ENCODE peak calls at places on chromosome 12, in ten cellular contexts. F, T, W, Y, P, V, D, U, X and S are unnamed samples.

GRCh38 chr12:16369156-16369555 is 21.7 kb downstream of the MGST1 start:
- DNase-seq in P (no peak), U (no peak), V (no peak), T (no peak), X (no peak), D (no peak), W (no peak), Y (no peak), F (no peak), S (no peak)

GRCh38 chr12:8904665-8905064 is 9.6 kb upstream of the PHC1 start:
- DNase-seq in F (no peak), X (no peak), D (no peak), Y (no peak), V (no peak), P (no peak), W (no peak), U (no peak), T (no peak), S (no peak)

GRCh38 chr12:62078020-62078419 is 182.2 kb upstream of the USP15 start:
- DNase-seq in W (no peak), X (no peak), U (no peak), F (no peak), D (no peak), T (no peak), Y (no peak), P (no peak), V (no peak), S (no peak)

GRCh38 chr12:56189918-56190694 is 823 bp upstream of the SMARCC2 start:
- DNase-seq in X (peak), D (peak), F (peak), V (peak), Y (peak), U (peak), W (peak), T (peak), P (peak), S (peak)

GRCh38 chr12:15276088-15276698 is 46.1 kb upstream of the PTPRO start:
- DNase-seq in V (no peak), D (no peak), F (no peak), X (no peak), P (peak), T (peak), U (no peak), W (no peak), Y (peak), S (no peak)

GRCh38 chr12:29301114-29301513 is 79.9 kb downstream of the ERGIC2 start:
- DNase-seq in U (no peak), D (no peak), X (no peak), P (no peak), T (no peak), Y (no peak), W (no peak), V (no peak), F (no peak), S (no peak)

GRCh38 chr12:103855036-103855712 is 14.1 kb upstream of the NT5DC3 start:
- DNase-seq in D (no peak), V (no peak), X (no peak), U (no peak), Y (no peak), F (no peak), P (no peak), T (no peak), W (no peak), S (no peak)

GRCh38 chr12:57772429-57773322 is at the start of gene EEF1AKMT3:
- DNase-seq in D (peak), Y (peak), W (no peak), F (no peak), X (no peak), V (no peak), T (no peak), U (no peak), P (peak), S (peak)

GRCh38 chr12:2813573-2814185 is 1.2 kb downstream of the ITFG2 start:
- DNase-seq in T (no peak), Y (peak), F (no peak), X (peak), V (no peak), P (peak), D (no peak), W (no peak), U (no peak), S (peak)

GRCh38 chr12:14289596-14289995 is 75.9 kb upstream of the ATF7IP start:
- DNase-seq in U (no peak), T (no peak), W (no peak), F (no peak), V (no peak), D (no peak), P (no peak), X (no peak), Y (no peak), S (no peak)

GRCh38 chr12:121144416-121144914 is 11.8 kb downstream of the P2RX7 start:
- DNase-seq in F (no peak), Y (peak), T (no peak), U (no peak), D (no peak), V (no peak), P (no peak), W (no peak), X (no peak), S (no peak)

GRCh38 chr12:31618228-31619025 is 27.5 kb upstream of the DENND5B start:
- DNase-seq in P (no peak), D (no peak), T (no peak), Y (no peak), U (no peak), V (no peak), W (no peak), X (no peak), F (no peak), S (no peak)

GRCh38 chr12:23921099-23921846 is 28.2 kb downstream of the SOX5 start:
- DNase-seq in W (no peak), X (no peak), F (no peak), V (no peak), U (no peak), D (no peak), P (no peak), Y (no peak), T (no peak), S (no peak)

GRCh38 chr12:65998031-65998430 is 132.5 kb downstream of the LLPH start:
- DNase-seq in D (no peak), V (no peak), P (no peak), X (no peak), Y (no peak), T (no peak), F (no peak), W (no peak), U (no peak), S (no peak)

GRCh38 chr12:62808166-62808879 is 126.6 kb downstream of the PPM1H start:
- DNase-seq in D (no peak), X (no peak), U (no peak), Y (no peak), F (no peak), P (no peak), V (no peak), W (no peak), T (no peak), S (no peak)

GRCh38 chr12:110649341-110649847 is 35.5 kb downstream of the TCTN1 start:
- DNase-seq in T (no peak), F (no peak), X (no peak), Y (no peak), P (peak), D (no peak), V (no peak), W (no peak), U (no peak), S (no peak)

GRCh38 chr12:86929962-86930361 is 673.8 kb upstream of the MGAT4C start:
- DNase-seq in P (no peak), U (no peak), F (no peak), T (no peak), D (no peak), V (no peak), Y (no peak), W (no peak), X (no peak), S (no peak)

GRCh38 chr12:54294914-54295566 is 5.8 kb downstream of the NFE2 start:
- DNase-seq in P (no peak), U (no peak), V (no peak), D (no peak), F (no peak), T (no peak), W (no peak), X (no peak), Y (no peak), S (no peak)

GRCh38 chr12:58916891-58917570 is 3.3 kb downstream of the LRIG3 start:
- DNase-seq in U (no peak), D (no peak), Y (no peak), W (no peak), P (no peak), T (no peak), F (no peak), X (no peak), V (no peak), S (no peak)